ENCODE peak calls at places on chromosome 18, in five cellular contexts. Y is neural progenitor cell, I is thyroid gland, C is testis, H is astrocyte of the spinal cord. U is an unnamed sample.

GRCh38 chr18:74249181-74249968 is 42.4 kb downstream of the CYB5A start:
- DNase-seq in Y (no peak), I (no peak), C (no peak), H (peak), U (peak)

GRCh38 chr18:51006061-51006818 is 23.8 kb upstream of the SMAD4 start:
- DNase-seq in Y (no peak), I (no peak), C (no peak), H (no peak), U (no peak)

GRCh38 chr18:51137891-51138290 is 59.6 kb downstream of the MEX3C start:
- DNase-seq in Y (no peak), I (no peak), C (no peak), H (no peak), U (no peak)

GRCh38 chr18:37529296-37529695 is 36.3 kb downstream of the CELF4 start:
- DNase-seq in Y (no peak), I (no peak), C (no peak), H (no peak), U (no peak)

GRCh38 chr18:12552884-12553242 is 105.0 kb downstream of the SPIRE1 start:
- DNase-seq in Y (no peak), I (no peak), C (no peak), H (no peak), U (no peak)

GRCh38 chr18:3710712-3711269 is 260.8 kb downstream of the TGIF1 start:
- DNase-seq in Y (no peak), I (peak), C (peak), H (no peak), U (no peak)

GRCh38 chr18:9988665-9989064 is 74.8 kb downstream of the VAPA start:
- DNase-seq in Y (no peak), I (no peak), C (no peak), H (no peak), U (no peak)

GRCh38 chr18:54742654-54743053 is 85.6 kb upstream of the RAB27B start:
- DNase-seq in Y (no peak), I (peak), C (peak), H (peak), U (peak)

GRCh38 chr18:56307771-56308170 is 330.6 kb downstream of the TXNL1 start:
- DNase-seq in Y (no peak), I (no peak), C (no peak), H (peak), U (no peak)

GRCh38 chr18:68893396-68893795 is 95.5 kb downstream of the CCDC102B start:
- DNase-seq in Y (no peak), I (no peak), C (no peak), H (no peak), U (no peak)

GRCh38 chr18:39806519-39806918 is 2148.5 kb upstream of the PIK3C3 start:
- DNase-seq in Y (no peak), I (no peak), C (no peak), H (peak), U (peak)

GRCh38 chr18:74411475-74411874 is 45.6 kb downstream of the DIPK1C start:
- DNase-seq in Y (no peak), I (no peak), C (no peak), H (no peak), U (no peak)

GRCh38 chr18:78305789-78306188 is 673.8 kb upstream of the SALL3 start:
- DNase-seq in Y (no peak), I (no peak), C (no peak), H (no peak), U (no peak)

GRCh38 chr18:68520406-68521075 is 194.4 kb downstream of the TMX3 start:
- DNase-seq in Y (no peak), I (no peak), C (no peak), H (peak), U (peak)

GRCh38 chr18:33577688-33578370 is at the start of gene ASXL3:
- DNase-seq in Y (peak), I (peak), C (peak), H (no peak), U (no peak)

GRCh38 chr18:31658670-31659573 is 25.5 kb downstream of the B4GALT6 start:
- DNase-seq in Y (no peak), I (no peak), C (no peak), H (peak), U (peak)

GRCh38 chr18:32405588-32405987 is 65.1 kb downstream of the GAREM1 start:
- DNase-seq in Y (no peak), I (no peak), C (no peak), H (no peak), U (no peak)

GRCh38 chr18:69109686-69110085 is 291.0 kb upstream of the DOK6 start:
- DNase-seq in Y (no peak), I (no peak), C (no peak), H (no peak), U (peak)

GRCh38 chr18:70295633-70296188 is 6.9 kb downstream of the SOCS6 start:
- DNase-seq in Y (no peak), I (no peak), C (no peak), H (no peak), U (peak)

GRCh38 chr18:35091841-35092240 is 50.6 kb downstream of the MAPRE2 start:
- DNase-seq in Y (no peak), I (no peak), C (no peak), H (no peak), U (peak)

GRCh38 chr18:56382541-56382940 is 255.9 kb downstream of the TXNL1 start:
- DNase-seq in Y (peak), I (peak), C (peak), H (peak), U (no peak)

GRCh38 chr18:61285777-61286176 is 47.5 kb upstream of the CDH20 start:
- DNase-seq in Y (no peak), I (no peak), C (no peak), H (no peak), U (no peak)

GRCh38 chr18:4802296-4802695 is 347.2 kb upstream of the DLGAP1 start:
- DNase-seq in Y (no peak), I (no peak), C (no peak), H (no peak), U (no peak)

GRCh38 chr18:45506951-45507350 is 108.3 kb upstream of the SLC14A2 start:
- DNase-seq in Y (no peak), I (no peak), C (no peak), H (no peak), U (no peak)

GRCh38 chr18:13451661-13452447 is 233.3 kb downstream of the LDLRAD4 start:
- DNase-seq in Y (peak), I (no peak), C (no peak), H (no peak), U (no peak)

GRCh38 chr18:33113421-33113820 is 327.1 kb downstream of the CCDC178 start:
- DNase-seq in Y (no peak), I (no peak), C (no peak), H (no peak), U (no peak)

GRCh38 chr18:75358928-75359327 is 68.6 kb downstream of the SMIM21 start:
- DNase-seq in Y (no peak), I (no peak), C (no peak), H (peak), U (peak)

GRCh38 chr18:23306842-23307241 is 146.2 kb upstream of the RIOK3 start:
- DNase-seq in Y (no peak), I (no peak), C (no peak), H (peak), U (no peak)

GRCh38 chr18:11052800-11053199 is 96.6 kb downstream of the PIEZO2 start:
- DNase-seq in Y (no peak), I (no peak), C (no peak), H (no peak), U (peak)

GRCh38 chr18:45280486-45281263 is 334.6 kb upstream of the SLC14A2 start:
- DNase-seq in Y (no peak), I (no peak), C (no peak), H (no peak), U (no peak)

GRCh38 chr18:62324917-62325805 is at the start of gene TNFRSF11A:
- DNase-seq in Y (peak), I (peak), C (peak), H (no peak), U (peak)

GRCh38 chr18:74905245-74905644 is 303.7 kb downstream of the PTGR3 start:
- DNase-seq in Y (no peak), I (peak), C (no peak), H (no peak), U (peak)

GRCh38 chr18:5630766-5631413 is 87.1 kb upstream of the EPB41L3 start:
- DNase-seq in Y (no peak), I (no peak), C (no peak), H (no peak), U (peak)

GRCh38 chr18:68843467-68844089 is 45.7 kb downstream of the CCDC102B start:
- DNase-seq in Y (no peak), I (no peak), C (no peak), H (peak), U (peak)

GRCh38 chr18:34901299-34901698 is 139.9 kb upstream of the MAPRE2 start:
- DNase-seq in Y (no peak), I (peak), C (no peak), H (no peak), U (peak)

GRCh38 chr18:12377556-12378553 is 828 bp upstream of the AFG3L2 start:
- DNase-seq in Y (peak), I (no peak), C (no peak), H (no peak), U (peak)

GRCh38 chr18:67730884-67731283 is 214.4 kb upstream of the DSEL start:
- DNase-seq in Y (no peak), I (no peak), C (no peak), H (peak), U (peak)

GRCh38 chr18:45449761-45450227 is 165.5 kb upstream of the SLC14A2 start:
- DNase-seq in Y (no peak), I (peak), C (peak), H (peak), U (peak)

GRCh38 chr18:50373531-50373930 is 1.3 kb upstream of the SKA1 start:
- DNase-seq in Y (no peak), I (no peak), C (no peak), H (no peak), U (no peak)

GRCh38 chr18:76518073-76518472 is 23.0 kb upstream of the ZNF516 start:
- DNase-seq in Y (peak), I (no peak), C (no peak), H (peak), U (peak)
- H3K4me3 ChIP-seq in Y (peak), I (no peak), C (peak), H (peak), U (peak)

GRCh38 chr18:295756-296155 is 27.9 kb upstream of the THOC1 start:
- DNase-seq in Y (no peak), I (no peak), C (no peak), H (peak), U (peak)

GRCh38 chr18:297936-298335 is 30.1 kb upstream of the THOC1 start:
- DNase-seq in Y (no peak), I (no peak), C (no peak), H (no peak), U (no peak)

GRCh38 chr18:292271-292670 is 24.4 kb upstream of the THOC1 start:
- DNase-seq in Y (no peak), I (no peak), C (no peak), H (peak), U (peak)

GRCh38 chr18:293557-293956 is 25.7 kb upstream of the THOC1 start:
- DNase-seq in Y (no peak), I (no peak), C (no peak), H (peak), U (peak)
- TF ChIP-seq CTCF in Y (no peak), I (no peak), C (no peak), H (no peak), U (peak)

GRCh38 chr18:22171263-22171838 is 2.0 kb downstream of the GATA6 start:
- DNase-seq in Y (peak), I (no peak), C (no peak), H (no peak), U (no peak)
- H3K4me3 ChIP-seq in Y (peak), I (peak), C (peak), H (peak), U (peak)

GRCh38 chr18:2083691-2084090 is 487.6 kb downstream of the METTL4 start:
- DNase-seq in Y (peak), I (no peak), C (peak), H (no peak), U (no peak)
- TF ChIP-seq CTCF in Y (peak), I (no peak), C (no peak), H (no peak), U (no peak)

DNA sequence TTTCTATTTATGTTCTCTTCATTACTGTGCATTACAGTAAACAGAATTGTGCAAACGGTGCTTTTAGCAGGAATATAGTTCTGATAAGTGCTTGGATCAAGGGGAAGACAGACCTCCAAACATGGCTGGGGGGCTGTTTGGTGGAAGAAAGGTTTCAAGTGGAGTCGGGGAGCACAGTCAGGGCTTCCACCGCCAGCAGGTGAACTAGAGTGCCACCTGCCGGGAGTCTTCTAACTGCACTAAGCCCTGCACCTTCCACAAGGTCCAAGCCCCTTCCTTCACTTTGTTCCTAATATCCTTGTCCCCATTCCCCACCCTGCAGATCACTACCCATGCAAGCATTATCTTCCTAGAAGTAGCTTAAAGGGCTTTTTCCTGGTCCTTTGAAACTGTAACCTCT is 11.1 kb downstream of the ONECUT2 start:
- DNase-seq in Y (peak), I (no peak), C (peak), H (no peak), U (peak)
- H3K4me3 ChIP-seq in Y (peak), I (no peak), C (no peak), H (no peak), U (no peak)

GRCh38 chr18:76494181-76494540 is 881 bp downstream of the ZNF516 start:
- DNase-seq in Y (peak), I (peak), C (peak), H (peak), U (peak)

GRCh38 chr18:76493213-76494107 is 1.6 kb downstream of the ZNF516 start:
- DNase-seq in Y (peak), I (no peak), C (no peak), H (peak), U (peak)

GRCh38 chr18:76496200-76496890 is 1.3 kb upstream of the ZNF516 start:
- DNase-seq in Y (peak), I (peak), C (peak), H (peak), U (peak)

GRCh38 chr18:76494541-76495403 is at the start of gene ZNF516:
- DNase-seq in Y (peak), I (peak), C (peak), H (peak), U (no peak)

GRCh38 chr18:76495435-76496199 is 575 bp upstream of the ZNF516 start:
- DNase-seq in Y (peak), I (peak), C (peak), H (peak), U (peak)
- TF ChIP-seq CTCF in Y (peak), I (no peak), C (no peak), H (no peak), U (no peak)

DNA sequence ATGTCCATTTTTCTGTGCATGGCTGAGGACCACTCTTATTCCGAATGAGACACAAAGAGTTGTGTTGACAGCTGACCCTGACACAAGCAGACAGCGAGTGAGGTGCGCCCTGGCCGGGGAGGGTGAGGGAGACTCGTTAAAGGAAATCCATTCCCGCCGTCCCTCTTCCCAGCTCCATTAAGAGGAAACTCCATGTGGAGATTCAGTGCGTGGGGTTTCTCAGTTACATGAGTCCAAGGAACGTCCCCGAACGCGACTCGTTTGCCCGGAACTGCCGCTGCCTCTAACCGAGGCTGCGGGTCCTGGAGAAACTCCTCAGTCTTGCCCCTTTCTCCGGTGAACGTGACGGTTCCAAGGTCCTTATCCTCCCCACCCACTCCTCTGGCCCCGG is 1.0 kb downstream of the GREB1L start:
- DNase-seq in Y (peak), I (no peak), C (peak), H (no peak), U (peak)
- H3K4me3 ChIP-seq in Y (peak), I (peak), C (peak), H (peak), U (peak)